ENCODE peak calls at places on chromosomes 12 and 14, in nine cellular contexts. Z is pancreas; Q is AG10803; J is brain microvascular endothelial cell; V is activated naive CD4-positive, alpha-beta T cell treated with anti-CD3 and anti-CD28 coated beads, Interleukin-2, amount 10 ng/mL, durations not matched to agents 7 days and 5 days; P is aorta; M is GM04504; D is progenitor cell of endocrine pancreas; I is fibroblast of gingiva. S is an unnamed sample.

GRCh38 chr14:29851397-29851796 is 76.2 kb downstream of the PRKD1 start:
- DNase-seq in M (peak; percentile 18), P (no peak), Z (no peak), J (peak; percentile 3), I (peak; percentile 19), V (no peak), D (no peak), Q (peak; percentile 73), S (no peak)

GRCh38 chr14:50875359-50876090 is 3.7 kb downstream of the ABHD12B start:
- DNase-seq in M (peak; percentile 1), D (no peak), V (peak; percentile 85), J (peak; percentile 22), P (no peak), Q (peak; percentile 26), Z (no peak), I (no peak), S (no peak)

GRCh38 chr12:20631711-20632110 is 63.4 kb upstream of the SLCO1C1 start:
- DNase-seq in M (no peak), Z (no peak), Q (peak; percentile 69), I (peak; percentile 96), P (no peak), J (no peak), V (no peak), D (no peak), S (no peak)

GRCh38 chr14:92389598-92390126 is 66.7 kb downstream of the SLC24A4 start:
- DNase-seq in Q (no peak), M (no peak), I (no peak), D (no peak), Z (no peak), P (no peak), V (no peak), J (no peak), S (no peak)

GRCh38 chr12:93552427-93552826 is 20.0 kb upstream of the SOCS2 start:
- DNase-seq in Z (no peak), Q (no peak), J (no peak), V (no peak), M (no peak), D (no peak), I (no peak), P (no peak), S (no peak)

GRCh38 chr12:124527861-124528561 is 39.4 kb downstream of the NCOR2 start:
- DNase-seq in Z (no peak), I (peak; percentile 71), M (no peak), Q (peak; percentile 53), V (no peak), D (no peak), P (peak; percentile 72), J (no peak), S (no peak)

GRCh38 chr14:93035917-93036651 is 79.6 kb downstream of the ITPK1 start:
- DNase-seq in Q (peak; percentile 44), M (no peak), Z (no peak), D (no peak), J (peak; percentile 18), V (no peak), I (no peak), P (no peak), S (no peak)

GRCh38 chr12:16331998-16332397 is 15.4 kb upstream of the MGST1 start:
- DNase-seq in I (no peak), P (no peak), V (no peak), Q (no peak), J (no peak), M (no peak), D (no peak), Z (no peak), S (no peak)

GRCh38 chr14:29310210-29310609 is 543.6 kb downstream of the FOXG1 start:
- DNase-seq in Z (no peak), J (no peak), P (no peak), M (no peak), I (no peak), Q (no peak), V (no peak), D (no peak), S (no peak)

GRCh38 chr12:92539966-92540791 is 162.6 kb upstream of the PLEKHG7 start:
- DNase-seq in P (no peak), I (no peak), J (no peak), Z (peak; percentile 54), M (no peak), V (peak; percentile 28), D (no peak), Q (no peak), S (peak; percentile 28)

GRCh38 chr14:61260939-61261776 is 20.0 kb downstream of the TMEM30B start:
- DNase-seq in J (peak; percentile 86), Q (peak; percentile 85), P (no peak), D (no peak), V (no peak), I (peak; percentile 88), Z (peak; percentile 17), M (peak; percentile 79), S (peak; percentile 72)

GRCh38 chr12:86254399-86255107 is 1.6 kb downstream of the MGAT4C start:
- DNase-seq in P (no peak), V (no peak), Z (no peak), Q (no peak), D (no peak), I (no peak), J (no peak), M (no peak), S (no peak)

GRCh38 chr12:26118356-26118755 is 6.5 kb downstream of the BHLHE41 start:
- DNase-seq in V (no peak), D (no peak), I (no peak), M (no peak), Q (no peak), J (no peak), P (no peak), Z (no peak), S (no peak)

GRCh38 chr12:57600395-57600794 is 4.2 kb upstream of the DTX3 start:
- DNase-seq in I (no peak), Q (no peak), V (no peak), P (no peak), M (no peak), D (no peak), Z (no peak), J (no peak), S (no peak)

GRCh38 chr12:130572553-130572952 is 143.5 kb downstream of the RIMBP2 start:
- DNase-seq in J (no peak), P (no peak), V (no peak), D (no peak), I (no peak), Z (no peak), M (no peak), Q (no peak), S (no peak)

GRCh38 chr12:132465269-132466190 is 24.4 kb upstream of the FBRSL1 start:
- DNase-seq in V (no peak), Z (no peak), P (no peak), D (no peak), Q (no peak), I (no peak), M (no peak), J (no peak), S (no peak)

GRCh38 chr12:94553130-94553519 is 93.5 kb upstream of the CEP83 start:
- DNase-seq in J (peak; percentile 91), V (no peak), Q (peak; percentile 59), D (no peak), M (peak; percentile 28), I (peak; percentile 71), Z (no peak), P (no peak), S (no peak)

GRCh38 chr14:94930690-94931089 is 160.8 kb upstream of the GSC start:
- DNase-seq in I (no peak), D (no peak), M (no peak), P (no peak), J (no peak), Q (no peak), V (no peak), Z (no peak), S (no peak)

S was measured in NCI-H2107.